ENCODE peak calls at places on chromosomes 7 and 10, in five cellular contexts. L is stimulated activated CD8-positive, alpha-beta memory T cell treated with anti-CD3 and anti-CD28 coated beads, Interleukin-4, amount 100 ng/mL, for 48 hours; H is NCI-H774; Y is Right ventricle myocardium superior; D is astrocyte of the hippocampus. P is an unnamed sample.

GRCh38 chr10:61285749-61286148 is 167.4 kb downstream of the TMEM26 start:
- DNase-seq in H (no peak), L (no peak), D (no peak), Y (peak), P (peak)

GRCh38 chr7:94509264-94509878 is at the start of gene CASD1:
- DNase-seq in D (no peak), L (peak), Y (peak), H (peak), P (peak)

GRCh38 chr7:12158334-12159060 is 52.6 kb upstream of the TMEM106B start:
- DNase-seq in D (peak), H (no peak), Y (no peak), L (no peak), P (no peak)

GRCh38 chr7:41873781-41874180 is 170.9 kb upstream of the INHBA start:
- DNase-seq in L (no peak), Y (no peak), H (no peak), D (no peak), P (no peak)

GRCh38 chr10:113530476-113530875 is 22.4 kb upstream of the HABP2 start:
- DNase-seq in Y (no peak), H (no peak), D (no peak), L (no peak), P (no peak)

GRCh38 chr7:103866919-103867318 is 122.5 kb downstream of the RELN start:
- DNase-seq in D (no peak), Y (no peak), L (no peak), H (peak), P (no peak)

GRCh38 chr10:97974108-97974507 is 56.3 kb downstream of the CRTAC1 start:
- DNase-seq in H (no peak), L (no peak), Y (no peak), D (no peak), P (no peak)

GRCh38 chr7:4236389-4236788 is 445.7 kb upstream of the FOXK1 start:
- DNase-seq in Y (no peak), L (no peak), D (no peak), H (no peak), P (no peak)

GRCh38 chr7:133941496-133941895 is 185.6 kb upstream of the LRGUK start:
- DNase-seq in H (no peak), D (peak), L (no peak), Y (no peak), P (no peak)

GRCh38 chr10:4120454-4120853 is 335.4 kb upstream of the KLF6 start:
- DNase-seq in Y (peak), L (no peak), H (no peak), D (no peak), P (no peak)

GRCh38 chr7:36001546-36001945 is 151.5 kb upstream of the EEPD1 start:
- DNase-seq in H (no peak), D (no peak), Y (no peak), L (no peak), P (peak)

GRCh38 chr7:43248961-43249807 is 136.7 kb downstream of the HECW1 start:
- DNase-seq in H (peak), Y (no peak), D (peak), L (no peak), P (no peak)

GRCh38 chr10:21405981-21406380 is 119.5 kb downstream of the SKIDA1 start:
- DNase-seq in D (no peak), H (no peak), L (no peak), Y (no peak), P (no peak)

GRCh38 chr7:51123322-51124021 is 193.1 kb downstream of the COBL start:
- DNase-seq in L (peak), H (no peak), Y (no peak), D (peak), P (peak)

GRCh38 chr7:20197837-20198236 is 19.3 kb downstream of the MACC1 start:
- DNase-seq in L (no peak), H (no peak), D (no peak), Y (no peak), P (no peak)